ENCODE peak calls at places on chromosomes 5 and 9, in nine cellular contexts. A is activated T-cell treated with anti-CD3 and anti-CD28 coated beads for 1 hour; M is osteocyte; W is KG1; I is DMS53; F is GM03348; S is activated CD8-positive, alpha-beta memory T cell treated with anti-CD3 and anti-CD28 coated beads, Interleukin-2, amount 50 U/mL, for 48 hours; N is omental fat pad; R is C1 segment of cervical spinal cord. X is an unnamed sample.

GRCh38 chr5:138654281-138654867 is 79.2 kb upstream of the HSPA9 start:
- DNase-seq in A (peak), M (no peak), W (peak), I (no peak), F (no peak), S (peak), N (no peak), R (no peak), X (no peak)

GRCh38 chr5:116595498-116595897 is 20.9 kb upstream of the SEMA6A start:
- DNase-seq in A (no peak), M (no peak), W (no peak), I (no peak), F (no peak), S (no peak), N (no peak), R (no peak), X (no peak)

GRCh38 chr5:148923023-148923422 is 96.6 kb downstream of the ADRB2 start:
- DNase-seq in A (no peak), M (no peak), W (no peak), I (no peak), F (no peak), S (no peak), N (no peak), R (no peak), X (no peak)

GRCh38 chr9:36188212-36188611 is 2.5 kb upstream of the CLTA start:
- DNase-seq in A (no peak), M (no peak), W (no peak), I (no peak), F (no peak), S (no peak), N (no peak), R (no peak), X (no peak)

GRCh38 chr9:3884736-3885135 is 358.9 kb upstream of the RFX3 start:
- DNase-seq in A (no peak), M (no peak), W (no peak), I (peak), F (no peak), S (no peak), N (no peak), R (no peak), X (no peak)

GRCh38 chr9:36286388-36286787 is 28.1 kb upstream of the GNE start:
- DNase-seq in A (no peak), M (no peak), W (no peak), I (no peak), F (no peak), S (no peak), N (no peak), R (no peak), X (no peak)

GRCh38 chr5:132495672-132496630 is 5.4 kb upstream of the IRF1 start:
- DNase-seq in A (peak), M (peak), W (peak), I (peak), F (peak), S (peak), N (peak), R (peak), X (peak)

GRCh38 chr5:125583291-125583690 is 836.9 kb upstream of the ZNF608 start:
- DNase-seq in A (no peak), M (no peak), W (no peak), I (no peak), F (no peak), S (no peak), N (no peak), R (no peak), X (no peak)

GRCh38 chr5:89055011-89055704 is 172.2 kb upstream of the MEF2C start:
- DNase-seq in A (no peak), M (no peak), W (no peak), I (no peak), F (no peak), S (no peak), N (no peak), R (no peak), X (no peak)

GRCh38 chr5:850511-851006 is at the start of gene ZDHHC11:
- DNase-seq in A (no peak), M (no peak), W (no peak), I (peak), F (no peak), S (peak), N (no peak), R (no peak), X (peak)

GRCh38 chr9:129594632-129595031 is 26.3 kb downstream of the C9orf50 start:
- DNase-seq in A (no peak), M (no peak), W (no peak), I (no peak), F (no peak), S (no peak), N (no peak), R (no peak), X (no peak)

GRCh38 chr5:96902876-96903275 is 26.6 kb downstream of the ERAP2 start:
- DNase-seq in A (no peak), M (no peak), W (no peak), I (no peak), F (no peak), S (no peak), N (no peak), R (no peak), X (no peak)

GRCh38 chr5:80566711-80567259 is 3.3 kb downstream of the ANKRD34B start:
- DNase-seq in A (no peak), M (peak), W (no peak), I (no peak), F (no peak), S (no peak), N (no peak), R (no peak), X (no peak)

GRCh38 chr5:167802755-167803431 is 488.6 kb upstream of the WWC1 start:
- DNase-seq in A (no peak), M (no peak), W (no peak), I (no peak), F (no peak), S (no peak), N (no peak), R (no peak), X (no peak)

GRCh38 chr5:60829490-60830266 is 14.4 kb downstream of the ELOVL7 start:
- DNase-seq in A (no peak), M (no peak), W (no peak), I (peak), F (no peak), S (no peak), N (no peak), R (no peak), X (no peak)

GRCh38 chr5:55316842-55317241 is 9.1 kb downstream of the MTREX start:
- DNase-seq in A (no peak), M (no peak), W (no peak), I (no peak), F (no peak), S (no peak), N (no peak), R (no peak), X (no peak)

GRCh38 chr9:98930792-98931191 is 12.9 kb upstream of the COL15A1 start:
- DNase-seq in A (no peak), M (no peak), W (no peak), I (no peak), F (no peak), S (no peak), N (no peak), R (no peak), X (peak)

GRCh38 chr9:116547729-116548426 is 139.2 kb upstream of the TRIM32 start:
- DNase-seq in A (no peak), M (no peak), W (no peak), I (no peak), F (no peak), S (no peak), N (no peak), R (no peak), X (no peak)

GRCh38 chr5:38541174-38541724 is 15.2 kb downstream of the LIFR start:
- DNase-seq in A (no peak), M (no peak), W (no peak), I (peak), F (no peak), S (no peak), N (no peak), R (no peak), X (no peak)